ENCODE peak calls at places on chromosomes 2 and 18, in six cellular contexts. O, N, H, Z, B and U are unnamed samples.

GRCh38 chr2:133586978-133587377 is 18.7 kb upstream of the NCKAP5 start:
- DNase-seq in O (no peak), N (no peak), H (no peak), Z (no peak), B (no peak), U (no peak)

GRCh38 chr2:139281124-139281523 is 500.9 kb upstream of the NXPH2 start:
- DNase-seq in O (no peak), N (no peak), H (no peak), Z (no peak), B (no peak), U (no peak)

GRCh38 chr2:207483477-207483876 is 46.3 kb upstream of the CREB1 start:
- DNase-seq in O (no peak), N (peak; percentile 65), H (no peak), Z (no peak), B (no peak), U (no peak)

GRCh38 chr2:136917281-136917680 is 151.9 kb downstream of the THSD7B start:
- DNase-seq in O (peak; percentile 36), N (no peak), H (peak; percentile 18), Z (no peak), B (peak; percentile 28), U (no peak)

GRCh38 chr2:42736598-42737322 is 27.2 kb downstream of the OXER1 start:
- DNase-seq in O (no peak), N (no peak), H (no peak), Z (no peak), B (no peak), U (no peak)

GRCh38 chr2:191811807-191812602 is 34.9 kb downstream of the CAVIN2 start:
- DNase-seq in O (peak; percentile 70), N (peak; percentile 61), H (peak; percentile 86), Z (peak; percentile 83), B (peak; percentile 53), U (peak; percentile 70)

GRCh38 chr2:40997362-40997761 is 545.5 kb upstream of the SLC8A1 start:
- DNase-seq in O (no peak), N (no peak), H (no peak), Z (no peak), B (no peak), U (no peak)

GRCh38 chr2:107337209-107337898 is 451.4 kb upstream of the ST6GAL2 start:
- DNase-seq in O (no peak), N (peak; percentile 80), H (no peak), Z (peak; percentile 16), B (peak; percentile 37), U (no peak)

GRCh38 chr2:38245114-38245641 is 131.9 kb downstream of the ATL2 start:
- DNase-seq in O (no peak), N (no peak), H (no peak), Z (no peak), B (no peak), U (no peak)

GRCh38 chr18:9328776-9329175 is 5.8 kb upstream of the TWSG1 start:
- DNase-seq in O (no peak), N (no peak), H (no peak), Z (no peak), B (no peak), U (no peak)

GRCh38 chr2:18214936-18215335 is 336.5 kb downstream of the KCNS3 start:
- DNase-seq in O (no peak), N (no peak), H (peak; percentile 12), Z (peak; percentile 18), B (no peak), U (no peak)

GRCh38 chr2:26168785-26169184 is 4.1 kb upstream of the GAREM2 start:
- DNase-seq in O (no peak), N (no peak), H (no peak), Z (no peak), B (no peak), U (no peak)

GRCh38 chr2:45049937-45050336 is 40.7 kb upstream of the SIX2 start:
- DNase-seq in O (no peak), N (no peak), H (no peak), Z (no peak), B (no peak), U (no peak)

GRCh38 chr2:95346738-95347671 is 49.9 kb downstream of the KCNIP3 start:
- DNase-seq in O (peak; percentile 59), N (no peak), H (peak; percentile 8), Z (peak; percentile 18), B (no peak), U (peak; percentile 34)

GRCh38 chr2:131055169-131056065 is 37.8 kb downstream of the FAM168B start:
- DNase-seq in O (no peak), N (peak; percentile 16), H (no peak), Z (no peak), B (no peak), U (no peak)
- H3K36me3 ChIP-seq in O (peaks cover 3% of the 10 kb centered on the region), N (peaks cover 51% of the 10 kb centered on the region), H (peaks cover 47% of the 10 kb centered on the region), Z (peaks cover 19% of the 10 kb centered on the region), B (peaks cover 50% of the 10 kb centered on the region), U (peaks cover 5% of the 10 kb centered on the region)

GRCh38 chr2:73894877-73895276 is 2.1 kb downstream of the ACTG2 start:
- DNase-seq in O (no peak), N (no peak), H (no peak), Z (no peak), B (no peak), U (no peak)
- H3K36me3 ChIP-seq in O (no peaks in the 10 kb centered on the region), N (no peaks in the 10 kb centered on the region), H (no peaks in the 10 kb centered on the region), Z (no peaks in the 10 kb centered on the region), B (no peaks in the 10 kb centered on the region), U (no peaks in the 10 kb centered on the region)

GRCh38 chr2:144083211-144083610 is 436.7 kb downstream of the ZEB2 start:
- DNase-seq in O (no peak), N (peak; percentile 65), H (no peak), Z (no peak), B (no peak), U (no peak)

GRCh38 chr2:144079808-144080207 is 440.1 kb downstream of the ZEB2 start:
- DNase-seq in O (no peak), N (no peak), H (no peak), Z (no peak), B (no peak), U (no peak)

GRCh38 chr2:144082777-144083176 is 437.1 kb downstream of the ZEB2 start:
- DNase-seq in O (no peak), N (no peak), H (no peak), Z (no peak), B (no peak), U (no peak)

GRCh38 chr2:144082327-144082726 is 437.6 kb downstream of the ZEB2 start:
- DNase-seq in O (no peak), N (no peak), H (no peak), Z (no peak), B (no peak), U (no peak)

DNA sequence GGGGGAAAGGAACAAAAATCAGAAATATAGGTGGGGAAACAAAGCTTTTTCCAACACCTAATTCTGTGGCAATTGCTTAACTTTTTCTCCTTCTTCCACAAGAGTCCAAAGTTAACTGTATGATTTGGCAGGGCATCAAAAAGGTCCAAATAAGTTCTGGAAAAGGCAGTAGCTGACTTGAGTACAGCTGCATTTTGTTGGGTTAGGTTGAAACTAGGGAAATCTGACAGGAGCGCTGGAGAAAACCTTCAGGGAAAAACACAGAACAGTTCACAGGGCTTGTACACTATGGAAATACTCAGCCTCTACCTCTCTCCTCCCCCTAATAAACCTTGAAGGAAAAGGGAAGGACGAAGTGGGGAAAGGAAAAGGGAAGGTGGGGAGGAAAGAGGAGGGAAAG is 438.6 kb downstream of the ZEB2 start:
- DNase-seq in O (no peak), N (no peak), H (no peak), Z (no peak), B (no peak), U (no peak)
- H3K36me3 ChIP-seq in O (no peaks in the 10 kb centered on the region), N (no peaks in the 10 kb centered on the region), H (no peaks in the 10 kb centered on the region), Z (no peaks in the 10 kb centered on the region), B (no peaks in the 10 kb centered on the region), U (no peaks in the 10 kb centered on the region)

GRCh38 chr2:3421053-3421452 is 41.6 kb downstream of the TRAPPC12 start:
- DNase-seq in O (no peak), N (no peak), H (no peak), Z (peak; percentile 37), B (no peak), U (no peak)
- H3K36me3 ChIP-seq in O (no peaks in the 10 kb centered on the region), N (peaks cover 36% of the 10 kb centered on the region), H (peaks cover 11% of the 10 kb centered on the region), Z (peaks cover 13% of the 10 kb centered on the region), B (peaks cover 58% of the 10 kb centered on the region), U (no peaks in the 10 kb centered on the region)

GRCh38 chr2:28898048-28898447 is 3.6 kb downstream of the WDR43 start:
- DNase-seq in O (no peak), N (no peak), H (no peak), Z (no peak), B (no peak), U (no peak)
- H3K36me3 ChIP-seq in O (peaks cover 3% of the 10 kb centered on the region), N (peaks cover 5% of the 10 kb centered on the region), H (peaks cover 5% of the 10 kb centered on the region), Z (peaks cover 5% of the 10 kb centered on the region), B (peaks cover 9% of the 10 kb centered on the region), U (peaks cover 4% of the 10 kb centered on the region)